ENCODE peak calls at places on chromosome 19, in six cellular contexts. T is tibial artery; N is cardiac fibroblast; I is PC-3; M is CD8-positive, alpha-beta T cell; G is choroid plexus epithelial cell. P is an unnamed sample.

GRCh38 chr19:10289167-10289835 is 451 bp upstream of the ICAM5 start:
- DNase-seq in M (peak; percentile 43), G (peak; percentile 67), I (peak; percentile 45), T (no peak), N (no peak), P (peak; percentile 47)

GRCh38 chr19:43631491-43631890 is 8.2 kb downstream of the CADM4 start:
- DNase-seq in M (no peak), G (no peak), N (no peak), I (no peak), T (no peak), P (no peak)

GRCh38 chr19:13072206-13072898 is 30.3 kb downstream of the LYL1 start:
- DNase-seq in G (no peak), I (no peak), M (no peak), T (no peak), N (no peak), P (no peak)

GRCh38 chr19:6065685-6066365 is 44.5 kb downstream of the RFX2 start:
- DNase-seq in T (peak; percentile 73), M (peak; percentile 39), I (peak; percentile 76), G (no peak), N (peak; percentile 58), P (peak; percentile 60)

GRCh38 chr19:751501-752341 is 809 bp downstream of the MISP start:
- DNase-seq in M (no peak), G (peak; percentile 77), N (peak; percentile 80), T (no peak), I (peak; percentile 88), P (peak; percentile 69)

GRCh38 chr19:45175663-45176345 is 2.2 kb downstream of the TRAPPC6A start:
- DNase-seq in T (no peak), N (no peak), I (no peak), G (no peak), M (no peak), P (no peak)

GRCh38 chr19:48487944-48488343 is 18.8 kb downstream of the CYTH2 start:
- DNase-seq in M (no peak), N (peak; percentile 70), T (peak; percentile 89), I (peak; percentile 97), G (no peak), P (peak; percentile 60)

GRCh38 chr19:13574933-13575332 is 68.7 kb upstream of the CACNA1A start:
- DNase-seq in M (no peak), T (no peak), N (no peak), G (no peak), I (peak; percentile 56), P (no peak)

GRCh38 chr19:54160182-54160811 is 776 bp upstream of the LENG1 start:
- DNase-seq in G (peak; percentile 25), T (no peak), M (no peak), N (peak; percentile 32), I (peak; percentile 43), P (peak; percentile 49)

GRCh38 chr19:14147797-14148605 is 11.6 kb upstream of the ASF1B start:
- DNase-seq in T (peak; percentile 85), M (peak; percentile 32), I (peak; percentile 77), N (peak; percentile 78), G (peak; percentile 66), P (peak; percentile 75)

GRCh38 chr19:3161453-3161852 is 17.1 kb upstream of the S1PR4 start:
- DNase-seq in T (no peak), G (peak; percentile 35), I (peak; percentile 54), N (peak; percentile 32), M (no peak), P (peak; percentile 44)

GRCh38 chr19:45428385-45429231 is 4.9 kb upstream of the ERCC1 start:
- DNase-seq in N (peak; percentile 59), I (peak; percentile 30), G (peak; percentile 48), M (no peak), T (peak; percentile 92), P (peak; percentile 43)

GRCh38 chr19:48673436-48674100 is 751 bp upstream of the NTN5 start:
- DNase-seq in G (no peak), T (no peak), N (no peak), I (no peak), M (no peak), P (no peak)

GRCh38 chr19:28710278-28710677 is 502.7 kb downstream of the UQCRFS1 start:
- DNase-seq in G (peak; percentile 86), I (peak; percentile 65), N (peak; percentile 77), T (no peak), M (no peak), P (peak; percentile 81)

GRCh38 chr19:10230155-10230903 is 802 bp downstream of the S1PR2 start:
- DNase-seq in I (no peak), G (peak; percentile 39), M (peak; percentile 25), T (peak; percentile 73), N (peak; percentile 79), P (peak; percentile 61)

GRCh38 chr19:17830567-17831418 is 9.5 kb upstream of the INSL3 start:
- DNase-seq in I (peak; percentile 94), N (peak; percentile 66), M (no peak), G (peak; percentile 84), T (no peak), P (peak; percentile 76)

GRCh38 chr19:3041302-3041701 is 12.2 kb upstream of the TLE2 start:
- DNase-seq in M (no peak), T (no peak), G (no peak), N (no peak), I (no peak), P (no peak)

GRCh38 chr19:2309734-2310362 is 1.9 kb upstream of the LINGO3 start:
- DNase-seq in N (no peak), T (no peak), G (no peak), I (peak; percentile 43), M (no peak), P (peak; percentile 20)

GRCh38 chr19:9885077-9885552 is 50.0 kb downstream of the PIN1 start:
- DNase-seq in G (peak; percentile 38), N (peak; percentile 87), M (no peak), T (no peak), I (peak; percentile 23), P (peak; percentile 53)

GRCh38 chr19:46955114-46955812 is 64.4 kb upstream of the NPAS1 start:
- DNase-seq in T (no peak), N (peak; percentile 55), I (peak; percentile 58), G (peak; percentile 66), M (peak; percentile 16), P (peak; percentile 52)

GRCh38 chr19:3899531-3900294 is 19.2 kb downstream of the ATCAY start:
- DNase-seq in N (no peak), I (peak; percentile 4), G (no peak), T (peak; percentile 76), M (no peak), P (no peak)

GRCh38 chr19:4547303-4548237 is 7.7 kb upstream of the LRG1 start:
- DNase-seq in G (no peak), T (no peak), M (no peak), I (peak; percentile 51), N (peak; percentile 39), P (peak; percentile 29)

GRCh38 chr19:2170219-2170618 is 6.5 kb downstream of the DOT1L start:
- DNase-seq in M (no peak), N (no peak), T (no peak), I (no peak), G (no peak), P (no peak)

GRCh38 chr19:29677001-29677781 is 11.9 kb downstream of the PLEKHF1 start:
- DNase-seq in N (no peak), M (no peak), I (no peak), T (peak; percentile 64), G (no peak), P (no peak)

GRCh38 chr19:54461201-54462071 is 2.1 kb downstream of the LENG9 start:
- DNase-seq in T (peak; percentile 67), M (no peak), I (no peak), G (peak; percentile 42), N (peak; percentile 50), P (peak; percentile 57)

GRCh38 chr19:2573916-2574315 is 98.0 kb downstream of the GADD45B start:
- DNase-seq in T (peak; percentile 67), G (no peak), I (no peak), N (no peak), M (no peak), P (no peak)

GRCh38 chr19:13781547-13781946 is 7.3 kb downstream of the C19orf53 start:
- DNase-seq in T (peak; percentile 95), M (no peak), N (peak; percentile 93), I (peak; percentile 67), G (peak; percentile 90), P (peak; percentile 90)

GRCh38 chr19:1360818-1361461 is 22.8 kb upstream of the NDUFS7 start:
- DNase-seq in T (peak; percentile 85), G (peak; percentile 83), M (no peak), I (no peak), N (peak; percentile 92), P (peak; percentile 89)

GRCh38 chr19:8310342-8311055 is 2.3 kb upstream of the CD320 start:
- DNase-seq in N (no peak), M (no peak), G (no peak), T (peak; percentile 37), I (no peak), P (no peak)

GRCh38 chr19:661427-662196 is 1.4 kb downstream of the RNF126 start:
- DNase-seq in N (no peak), M (peak; percentile 62), T (no peak), G (peak; percentile 32), I (no peak), P (no peak)

GRCh38 chr19:32558607-32559228 is 22.3 kb upstream of the PDCD5 start:
- DNase-seq in M (no peak), G (no peak), T (no peak), N (no peak), I (no peak), P (no peak)

GRCh38 chr19:35702223-35703012 is 1.9 kb upstream of the ZBTB32 start:
- DNase-seq in N (peak; percentile 98), I (peak; percentile 96), G (peak; percentile 99), M (peak; percentile 86), T (peak; percentile 95), P (peak; percentile 98)
- H3K4me3 ChIP-seq in N (peak overlapping the region; percentile 58), I (peak overlapping the region; percentile 84), G (peak overlapping the region; percentile 62), M (peak overlapping the region; percentile 79), T (peak overlapping the region; percentile 59), P (peak overlapping the region; percentile 60)

DNA sequence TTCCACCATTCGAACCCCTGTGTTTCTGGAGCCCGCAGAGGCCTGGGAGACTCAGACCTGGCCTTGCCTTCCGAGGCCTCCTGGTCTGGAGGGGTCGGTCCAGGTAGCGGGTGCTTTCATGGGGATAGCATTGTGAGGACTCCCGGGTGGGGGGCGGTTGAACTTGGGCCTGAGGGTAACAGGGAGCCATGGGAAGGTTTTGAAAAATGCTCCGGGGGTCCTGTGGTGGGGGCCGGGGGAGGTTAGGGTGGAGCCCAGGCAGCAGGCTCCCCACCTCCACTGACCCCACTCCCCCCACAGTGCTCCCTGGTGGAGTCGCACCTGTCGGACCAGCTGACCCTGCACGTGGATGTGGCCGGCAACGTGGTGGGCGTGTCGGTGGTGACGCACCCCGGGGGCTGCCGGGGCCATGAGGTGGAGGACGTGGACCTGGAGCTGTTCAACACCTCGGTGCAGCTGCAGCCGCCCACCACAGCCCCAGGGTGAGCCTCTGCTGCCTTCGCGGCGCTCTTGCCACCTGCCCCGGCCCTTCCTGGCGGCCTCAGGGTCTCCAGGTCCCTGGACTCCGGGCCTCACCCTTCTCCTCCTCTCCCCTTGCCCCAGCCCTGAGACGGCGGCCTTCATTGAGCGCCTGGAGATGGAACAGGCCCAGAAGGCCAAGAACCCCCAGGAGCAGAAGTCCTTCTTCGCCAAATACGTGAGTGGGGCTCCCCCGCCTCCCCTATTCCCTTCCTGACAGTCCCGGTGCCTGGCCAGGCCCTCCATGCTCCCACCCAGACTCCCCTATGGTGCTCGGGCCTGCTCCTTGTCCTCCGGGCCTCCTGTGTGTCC is 3.8 kb upstream of the GARIN5A start:
- DNase-seq in I (no peak), N (no peak), M (no peak), T (no peak), G (no peak), P (no peak)
- TF ChIP-seq CTCF in I (no peak), N (no peak), M (no peak), T (no peak), G (no peak), P (no peak)

GRCh38 chr19:40614595-40615411 is 13.6 kb downstream of the LTBP4 start:
- DNase-seq in G (peak; percentile 96), N (peak; percentile 98), T (peak; percentile 93), I (peak; percentile 79), M (peak; percentile 57), P (peak; percentile 98)
- H3K4me3 ChIP-seq in G (peak overlapping the region; percentile 95), N (peak overlapping the region; percentile 86), T (peak overlapping the region; percentile 63), I (no peak overlapping the region), M (peak overlapping the region; percentile 89), P (peak overlapping the region; percentile 92)

GRCh38 chr19:52889076-52889475 is 8.4 kb downstream of the ZNF320 start:
- DNase-seq in M (no peak), N (no peak), I (no peak), G (no peak), T (no peak), P (no peak)
- TF ChIP-seq CTCF in M (no peak), N (no peak), I (no peak), G (no peak), T (no peak), P (no peak)